ENCODE peak calls at places on chromosomes 11 and 22, in six cellular contexts. Q, X, D, F, K and S are unnamed samples.

GRCh38 chr11:112745958-112746357 is 215.3 kb upstream of the NCAM1 start:
- DNase-seq in Q (no peak), X (no peak), D (no peak), F (no peak), K (peak), S (no peak)

GRCh38 chr11:61338783-61339489 is 5.9 kb downstream of the TKFC start:
- DNase-seq in Q (no peak), X (no peak), D (no peak), F (no peak), K (no peak), S (no peak)

GRCh38 chr11:78112588-78113275 is 26.7 kb downstream of the ALG8 start:
- DNase-seq in Q (no peak), X (no peak), D (no peak), F (no peak), K (no peak), S (no peak)

GRCh38 chr11:57903441-57904123 is 120.1 kb upstream of the OR9Q1 start:
- DNase-seq in Q (no peak), X (peak), D (no peak), F (no peak), K (no peak), S (no peak)

GRCh38 chr11:15945726-15946125 is 410.6 kb downstream of the SOX6 start:
- DNase-seq in Q (no peak), X (no peak), D (no peak), F (no peak), K (no peak), S (no peak)

GRCh38 chr11:10909141-10909883 is 51.5 kb upstream of the ZBED5 start:
- DNase-seq in Q (peak), X (no peak), D (no peak), F (no peak), K (no peak), S (no peak)

GRCh38 chr11:128240546-128240945 is 346.8 kb downstream of the ETS1 start:
- DNase-seq in Q (no peak), X (no peak), D (no peak), F (peak), K (no peak), S (no peak)

GRCh38 chr22:27269751-27270586 is 531.6 kb downstream of the MN1 start:
- DNase-seq in Q (no peak), X (no peak), D (no peak), F (no peak), K (no peak), S (no peak)

GRCh38 chr22:24592846-24593809 is at the start of gene LRRC75B:
- DNase-seq in Q (peak), X (peak), D (peak), F (peak), K (peak), S (no peak)

GRCh38 chr11:66981976-66982578 is 7.0 kb downstream of the C11orf86 start:
- DNase-seq in Q (peak), X (no peak), D (peak), F (peak), K (peak), S (no peak)

GRCh38 chr11:2924821-2925675 is 4.2 kb downstream of the PHLDA2 start:
- DNase-seq in Q (no peak), X (no peak), D (no peak), F (no peak), K (no peak), S (no peak)

GRCh38 chr11:24093410-24093809 is 403.4 kb upstream of the LUZP2 start:
- DNase-seq in Q (no peak), X (no peak), D (no peak), F (no peak), K (no peak), S (no peak)

GRCh38 chr11:123461164-123461563 is 31.1 kb downstream of the GRAMD1B start:
- DNase-seq in Q (no peak), X (no peak), D (no peak), F (no peak), K (no peak), S (no peak)

GRCh38 chr11:45048870-45049825 is 97.3 kb upstream of the PRDM11 start:
- DNase-seq in Q (no peak), X (no peak), D (no peak), F (peak), K (no peak), S (no peak)

GRCh38 chr11:75189911-75190310 is 39.0 kb downstream of the SLCO2B1 start:
- DNase-seq in Q (no peak), X (no peak), D (peak), F (no peak), K (no peak), S (no peak)

GRCh38 chr11:134120921-134121526 is 52.2 kb downstream of the JAM3 start:
- DNase-seq in Q (peak), X (no peak), D (no peak), F (peak), K (no peak), S (no peak)

GRCh38 chr11:12719221-12719620 is 45.0 kb downstream of the TEAD1 start:
- DNase-seq in Q (no peak), X (no peak), D (no peak), F (peak), K (no peak), S (no peak)

GRCh38 chr11:71488086-71488967 is 35.3 kb downstream of the NADSYN1 start:
- DNase-seq in Q (peak), X (no peak), D (no peak), F (peak), K (no peak), S (no peak)

GRCh38 chr22:46077669-46078099 is 72.6 kb upstream of the PPARA start:
- DNase-seq in Q (no peak), X (peak), D (no peak), F (peak), K (no peak), S (no peak)

GRCh38 chr11:14052198-14052597 is 89.7 kb downstream of the SPON1 start:
- DNase-seq in Q (no peak), X (no peak), D (no peak), F (no peak), K (no peak), S (no peak)

GRCh38 chr11:85483861-85484260 is 143.3 kb downstream of the DLG2 start:
- DNase-seq in Q (no peak), X (no peak), D (no peak), F (peak), K (no peak), S (no peak)

GRCh38 chr11:479311-479710 is 27.7 kb downstream of the RNH1 start:
- DNase-seq in Q (no peak), X (no peak), D (no peak), F (no peak), K (no peak), S (no peak)

GRCh38 chr22:31575190-31575589 is 78.9 kb downstream of the SFI1 start:
- DNase-seq in Q (no peak), X (no peak), D (no peak), F (no peak), K (no peak), S (no peak)

GRCh38 chr11:1506981-1507380 is 20.4 kb upstream of the MOB2 start:
- DNase-seq in Q (no peak), X (no peak), D (no peak), F (no peak), K (no peak), S (no peak)

GRCh38 chr11:793556-793955 is 3.7 kb upstream of the CEND1 start:
- DNase-seq in Q (no peak), X (peak), D (no peak), F (no peak), K (no peak), S (no peak)

GRCh38 chr11:69913591-69914285 is 94.5 kb upstream of the FGF3 start:
- DNase-seq in Q (no peak), X (no peak), D (peak), F (no peak), K (no peak), S (no peak)

DNA sequence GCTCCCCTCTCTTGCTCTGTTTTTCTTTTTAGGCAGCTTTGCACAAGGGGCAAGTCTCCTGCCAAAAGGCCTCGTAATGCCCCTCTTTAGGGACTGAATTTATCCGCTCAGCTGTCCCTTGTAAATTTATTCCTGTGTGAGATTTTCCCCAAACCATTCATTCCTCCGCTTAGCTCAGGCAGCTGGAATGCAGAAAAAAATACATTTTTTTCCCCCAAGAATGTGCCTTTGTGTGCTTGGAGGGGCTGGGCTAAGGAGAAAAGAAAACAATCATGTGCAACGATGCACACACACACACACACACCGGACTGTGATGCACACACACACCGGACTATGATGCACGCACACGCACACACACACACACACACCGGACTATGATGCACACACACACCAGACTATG is 196.8 kb downstream of the SNX19 start:
- DNase-seq in Q (peak), X (no peak), D (no peak), F (peak), K (no peak), S (no peak)
- H3K4me3 ChIP-seq in Q (no peak), X (no peak), D (no peak), F (no peak), K (no peak), S (no peak)

DNA sequence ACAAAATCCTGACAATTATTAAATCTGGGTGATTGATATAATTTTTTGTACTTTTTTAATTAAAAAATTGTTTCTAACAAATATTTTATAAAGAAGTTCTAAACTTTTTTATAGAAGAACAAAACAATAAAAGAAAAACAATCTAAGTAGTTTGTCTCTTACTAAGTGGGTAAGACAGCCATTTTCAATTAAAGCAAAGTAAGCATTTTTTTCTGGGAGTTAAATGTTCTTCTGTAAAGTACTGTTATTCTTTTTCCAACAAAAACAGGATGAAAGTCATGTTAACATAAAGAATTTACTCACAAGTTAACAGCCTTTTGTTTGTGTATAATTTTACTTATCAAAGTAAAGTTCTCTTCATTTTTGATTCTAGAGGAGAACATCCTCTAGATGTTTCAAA is 1029.9 kb downstream of the JRKL start:
- DNase-seq in Q (no peak), X (no peak), D (no peak), F (no peak), K (no peak), S (no peak)
- TF ChIP-seq CTCF in Q (no peak), X (no peak), D (no peak), F (no peak), K (no peak), S (no peak)

GRCh38 chr11:122033193-122033592 is 82.8 kb downstream of the BLID start:
- DNase-seq in Q (no peak), X (no peak), D (no peak), F (peak), K (no peak), S (no peak)
- H3K4me3 ChIP-seq in Q (no peak), X (no peak), D (no peak), F (no peak), K (no peak), S (no peak)

GRCh38 chr11:63277345-63277943 is 34.0 kb upstream of the SLC22A25 start:
- DNase-seq in Q (no peak), X (no peak), D (no peak), F (no peak), K (no peak), S (no peak)
- TF ChIP-seq CTCF in Q (peak), X (no peak), D (peak), F (no peak), K (no peak), S (no peak)

DNA sequence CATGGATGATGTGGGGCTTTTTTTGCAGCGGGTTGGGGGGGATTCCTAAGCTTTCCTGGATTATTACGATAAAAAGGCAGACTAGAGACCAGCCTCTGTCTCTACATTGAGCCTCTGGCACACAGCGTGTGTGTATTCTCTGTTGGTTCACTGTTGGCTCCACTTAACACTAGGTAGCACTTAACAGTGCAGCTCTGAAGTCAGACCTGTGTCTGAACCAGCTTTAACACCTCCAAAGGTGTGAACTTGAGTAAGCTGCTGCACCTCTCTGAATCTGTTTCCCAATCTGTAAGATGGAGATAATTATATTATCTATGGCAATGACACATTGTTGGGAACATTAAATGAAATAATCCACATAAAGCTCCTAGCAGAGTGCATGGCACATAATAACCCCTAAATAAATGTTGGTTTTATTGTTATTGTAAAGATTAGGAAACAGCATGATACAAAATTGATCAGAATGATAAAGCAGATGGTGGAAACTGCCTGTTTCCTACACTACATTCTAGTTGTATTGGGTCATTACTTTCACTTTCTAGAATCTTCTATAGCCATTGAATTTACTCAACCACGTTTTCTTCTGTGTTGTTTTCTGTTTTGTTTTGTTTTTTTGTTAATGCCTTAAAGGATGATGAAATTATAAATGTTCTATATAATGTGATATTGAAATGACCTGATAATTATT is 108.4 kb downstream of the ARL14EP start:
- DNase-seq in Q (no peak), X (no peak), D (no peak), F (no peak), K (no peak), S (no peak)
- H3K4me3 ChIP-seq in Q (no peak), X (no peak), D (no peak), F (no peak), K (no peak), S (no peak)

GRCh38 chr22:50011447-50012200 is 941 bp downstream of the IL17REL start:
- DNase-seq in Q (no peak), X (no peak), D (peak), F (no peak), K (no peak), S (no peak)

GRCh38 chr22:50014053-50014501 is 1.5 kb upstream of the IL17REL start:
- DNase-seq in Q (no peak), X (no peak), D (peak), F (no peak), K (no peak), S (no peak)

GRCh38 chr22:50014655-50015401 is 2.3 kb upstream of the IL17REL start:
- DNase-seq in Q (no peak), X (no peak), D (peak), F (no peak), K (no peak), S (no peak)

GRCh38 chr22:50010676-50011446 is 1.7 kb downstream of the IL17REL start:
- DNase-seq in Q (no peak), X (no peak), D (peak), F (no peak), K (no peak), S (no peak)

DNA sequence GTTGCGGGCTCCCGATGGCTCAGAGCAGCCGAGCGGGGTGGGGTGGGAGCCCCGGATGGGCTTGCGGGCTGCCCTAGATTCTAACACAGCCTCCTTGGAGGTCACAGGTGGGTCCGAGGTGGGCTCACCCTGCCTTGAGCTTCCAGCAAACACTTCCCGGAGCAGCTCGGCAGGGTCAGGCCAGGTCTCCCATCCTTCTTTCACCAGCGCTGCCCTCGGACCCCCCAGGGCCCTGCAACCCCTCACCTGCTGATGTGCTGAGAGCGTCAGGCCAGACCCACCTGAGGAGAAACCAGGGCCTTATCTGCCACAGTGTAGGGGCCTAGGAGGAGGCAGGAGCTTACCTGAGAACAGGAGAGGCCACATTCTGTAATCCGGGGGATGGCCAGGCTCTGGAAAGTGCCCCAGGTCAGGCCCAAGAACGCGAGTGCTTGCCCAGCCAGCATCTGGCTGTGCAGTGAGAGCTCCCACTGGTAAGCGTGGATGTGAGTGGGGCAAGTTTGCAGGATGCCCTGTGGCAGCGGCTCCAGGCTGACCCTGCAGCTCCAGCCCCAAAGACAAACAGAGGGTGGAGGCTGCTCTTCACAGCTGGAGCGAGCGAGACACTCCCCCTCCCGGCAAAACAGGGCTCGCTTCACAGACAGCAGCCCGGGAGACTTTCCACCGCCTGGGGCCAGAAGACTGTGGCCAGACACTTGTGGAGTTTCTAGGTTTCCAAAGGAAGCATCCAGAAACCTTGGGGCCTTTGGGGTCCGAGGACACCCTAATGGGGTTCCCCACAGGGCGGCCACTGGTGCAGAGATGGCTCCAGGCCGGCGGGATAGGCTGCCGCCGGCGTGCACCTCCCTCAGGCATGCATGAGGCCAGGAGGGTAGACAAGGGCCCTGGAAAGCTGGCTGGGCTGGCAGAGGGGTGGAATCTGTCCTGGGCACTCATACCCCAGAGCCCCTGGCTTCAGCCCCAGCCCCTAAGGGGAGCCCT is at the start of gene IL17REL:
- DNase-seq in Q (no peak), X (no peak), D (peak), F (peak), K (no peak), S (no peak)
- TF ChIP-seq CTCF in Q (peak), X (no peak), D (peak), F (no peak), K (no peak), S (no peak)

GRCh38 chr22:49462795-49463194 is 364.9 kb downstream of the BRD1 start:
- DNase-seq in Q (no peak), X (no peak), D (no peak), F (no peak), K (no peak), S (no peak)
- H3K4me3 ChIP-seq in Q (no peak), X (no peak), D (no peak), F (no peak), K (no peak), S (no peak)